ENCODE peak calls at places on chromosomes 11 and 22, in eight cellular contexts. I is hepatocyte, S is neural progenitor cell, D is GM23338, E is GM23248, C is OCI-LY7, F is MM.1S, O is PC-3. N is an unnamed sample.
A peak's percentile ranks its signal among the peaks of the same experiment; 100 is the strongest.

GRCh38 chr11:59199546-59200420 is 12.9 kb downstream of the MPEG1 start:
- DNase-seq in I (no peak), S (no peak), D (no peak), E (no peak), C (no peak), F (peak; percentile 54), O (no peak), N (no peak)

GRCh38 chr11:72833792-72834501 is 19.7 kb downstream of the ATG16L2 start:
- DNase-seq in I (no peak), S (peak; percentile 53), D (no peak), E (no peak), C (no peak), F (peak; percentile 5), O (no peak), N (no peak)

GRCh38 chr22:44573451-44573850 is 75.4 kb upstream of the RTL6 start:
- DNase-seq in I (no peak), S (no peak), D (no peak), E (no peak), C (no peak), F (no peak), O (no peak), N (no peak)

GRCh38 chr11:68664906-68665305 is 19.4 kb upstream of the GAL start:
- DNase-seq in I (no peak), S (no peak), D (no peak), E (no peak), C (no peak), F (no peak), O (no peak), N (no peak)

GRCh38 chr11:112129656-112130055 is 34.2 kb downstream of the IL18 start:
- DNase-seq in I (no peak), S (no peak), D (no peak), E (no peak), C (no peak), F (no peak), O (no peak), N (no peak)

GRCh38 chr22:22576244-22576988 is 17.4 kb upstream of the PRAME start:
- DNase-seq in I (peak; percentile 76), S (peak; percentile 81), D (peak; percentile 84), E (peak; percentile 68), C (peak; percentile 58), F (peak; percentile 48), O (peak; percentile 64), N (peak; percentile 29)

GRCh38 chr11:86592659-86593451 is 79.6 kb downstream of the ME3 start:
- DNase-seq in I (peak; percentile 93), S (no peak), D (no peak), E (peak; percentile 70), C (peak; percentile 15), F (peak; percentile 85), O (peak; percentile 96), N (peak; percentile 87)

GRCh38 chr11:75516886-75517285 is 8.9 kb downstream of the GDPD5 start:
- DNase-seq in I (no peak), S (no peak), D (no peak), E (no peak), C (no peak), F (no peak), O (no peak), N (no peak)

GRCh38 chr11:108886608-108887007 is 221.7 kb downstream of the DDX10 start:
- DNase-seq in I (no peak), S (no peak), D (no peak), E (peak; percentile 62), C (no peak), F (no peak), O (peak; percentile 61), N (no peak)

GRCh38 chr11:79265756-79266322 is 175.0 kb downstream of the TENM4 start:
- DNase-seq in I (peak; percentile 47), S (no peak), D (no peak), E (no peak), C (no peak), F (no peak), O (no peak), N (no peak)

GRCh38 chr11:34223021-34223813 is 117.8 kb downstream of the NAT10 start:
- DNase-seq in I (peak; percentile 84), S (peak; percentile 30), D (no peak), E (peak; percentile 98), C (no peak), F (no peak), O (peak; percentile 91), N (no peak)

GRCh38 chr11:111428113-111428876 is 49.2 kb upstream of the POU2AF1 start:
- DNase-seq in I (no peak), S (no peak), D (no peak), E (no peak), C (no peak), F (no peak), O (no peak), N (no peak)

GRCh38 chr11:74278721-74279148 is 32.7 kb downstream of the P4HA3 start:
- DNase-seq in I (peak; percentile 58), S (no peak), D (no peak), E (peak; percentile 92), C (no peak), F (no peak), O (peak; percentile 93), N (no peak)

GRCh38 chr11:112793416-112793815 is 167.8 kb upstream of the NCAM1 start:
- DNase-seq in I (no peak), S (no peak), D (no peak), E (no peak), C (no peak), F (no peak), O (no peak), N (no peak)

GRCh38 chr11:115464269-115464668 is 39.9 kb downstream of the CADM1 start:
- DNase-seq in I (no peak), S (no peak), D (no peak), E (no peak), C (no peak), F (no peak), O (no peak), N (no peak)

GRCh38 chr11:12376259-12376971 is 956 bp upstream of the PARVA start:
- DNase-seq in I (peak; percentile 54), S (peak; percentile 18), D (no peak), E (peak; percentile 89), C (no peak), F (no peak), O (no peak), N (no peak)

GRCh38 chr22:44906248-44906936 is 103.4 kb downstream of the PHF21B start:
- DNase-seq in I (no peak), S (no peak), D (no peak), E (no peak), C (no peak), F (no peak), O (no peak), N (no peak)

GRCh38 chr11:88555829-88556202 is 218.3 kb upstream of the CTSC start:
- DNase-seq in I (no peak), S (no peak), D (no peak), E (peak; percentile 76), C (no peak), F (no peak), O (peak; percentile 82), N (no peak)

GRCh38 chr11:61769169-61769920 is 16.9 kb downstream of the MYRF start:
- DNase-seq in I (peak; percentile 59), S (peak; percentile 63), D (peak; percentile 74), E (no peak), C (no peak), F (no peak), O (no peak), N (no peak)

GRCh38 chr11:1870721-1871466 is 18.0 kb downstream of the LSP1 start:
- DNase-seq in I (no peak), S (peak; percentile 45), D (peak; percentile 21), E (peak; percentile 66), C (no peak), F (no peak), O (no peak), N (no peak)

GRCh38 chr11:1868636-1869291 is 15.9 kb downstream of the LSP1 start:
- DNase-seq in I (no peak), S (no peak), D (no peak), E (no peak), C (no peak), F (no peak), O (no peak), N (no peak)

GRCh38 chr11:1871531-1871930 is 18.6 kb downstream of the LSP1 start:
- DNase-seq in I (no peak), S (peak; percentile 29), D (no peak), E (no peak), C (no peak), F (no peak), O (no peak), N (no peak)

GRCh38 chr11:1869427-1870325 is 16.8 kb downstream of the LSP1 start:
- DNase-seq in I (no peak), S (peak; percentile 30), D (peak; percentile 31), E (peak; percentile 64), C (no peak), F (no peak), O (no peak), N (no peak)

DNA sequence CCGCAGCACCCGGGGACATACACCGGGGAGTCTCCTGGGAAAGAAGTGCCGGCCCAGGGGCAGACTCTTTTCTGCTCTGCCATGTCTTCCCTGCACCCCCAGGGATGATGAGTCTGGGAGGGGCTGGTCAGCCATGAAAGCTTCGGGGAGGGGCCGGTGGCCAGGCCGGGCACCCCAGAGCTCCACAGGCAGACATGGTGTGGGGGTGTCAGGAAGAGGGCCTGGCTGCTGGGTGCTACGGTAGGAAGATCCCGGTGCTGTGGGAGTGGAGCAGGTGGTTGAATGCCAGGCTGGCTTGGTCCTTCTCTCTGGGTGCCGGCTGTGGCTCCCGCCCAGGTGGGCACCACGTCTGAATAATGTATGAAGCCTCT is 17.4 kb downstream of the LSP1 start:
- DNase-seq in I (no peak), S (no peak), D (no peak), E (no peak), C (no peak), F (no peak), O (no peak), N (no peak)
- H3K4me2 ChIP-seq in I (no peak overlapping the region), S (no peak overlapping the region), D (no peak overlapping the region), E (no peak overlapping the region), C (no peak overlapping the region), F (no peak overlapping the region), O (no peak overlapping the region), N (no peak overlapping the region)

GRCh38 chr11:62882811-62883496 is 2.3 kb downstream of the SLC3A2 start:
- DNase-seq in I (no peak), S (no peak), D (no peak), E (no peak), C (no peak), F (no peak), O (no peak), N (no peak)
- TF ChIP-seq EZH2phosphoT487 in I (no peak), S (no peak), D (no peak), E (no peak), C (no peak), F (no peak), O (no peak), N (no peak)

GRCh38 chr11:130629039-130629438 is 180.6 kb downstream of the ADAMTS15 start:
- DNase-seq in I (no peak), S (no peak), D (no peak), E (no peak), C (no peak), F (no peak), O (peak; percentile 70), N (no peak)
- H3K4me2 ChIP-seq in I (no peak overlapping the region), S (no peak overlapping the region), D (no peak overlapping the region), E (no peak overlapping the region), C (no peak overlapping the region), F (no peak overlapping the region), O (no peak overlapping the region), N (no peak overlapping the region)

DNA sequence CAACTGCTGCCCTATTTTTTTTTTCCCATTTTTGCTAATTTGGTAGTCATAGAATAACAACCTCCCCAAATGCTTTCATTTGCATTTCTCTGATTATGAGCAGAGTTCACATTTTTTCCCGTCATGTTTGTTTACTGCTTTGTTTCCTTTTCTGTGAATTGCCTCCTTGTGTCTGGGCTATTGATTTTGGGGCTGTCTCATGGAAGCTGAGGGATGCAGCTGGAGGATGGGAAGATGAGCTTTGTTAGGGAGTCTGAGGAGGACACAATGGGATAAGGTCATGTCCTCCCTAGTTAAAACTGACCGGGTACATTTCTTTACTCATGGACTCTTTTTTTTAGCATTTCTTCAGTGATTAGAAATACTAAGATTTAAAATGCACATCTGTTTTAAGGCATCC is 155.1 kb downstream of the LDLRAD3 start:
- DNase-seq in I (no peak), S (no peak), D (no peak), E (no peak), C (no peak), F (no peak), O (no peak), N (no peak)
- TF ChIP-seq EZH2phosphoT487 in I (no peak), S (no peak), D (no peak), E (no peak), C (no peak), F (no peak), O (no peak), N (no peak)

N was measured in HCT116.